ENCODE peak calls at places on chromosomes 3 and 15, in six cellular contexts. One of them, this sample, is unnamed.
A peak's percentile ranks its signal among the peaks of the same experiment; 100 is the strongest.

GRCh38 chr3:164620423-164620822 is 457.9 kb downstream of the SI start:
- DNase-seq in IMR-90: no peak
- DNase-seq in naive thymus-derived CD4-positive, alpha-beta T cell: no peak
- DNase-seq in adrenal gland: no peak
- DNase-seq in NB4: no peak
- DNase-seq in A549: no peak
- DNase-seq in this sample: no peak

GRCh38 chr3:146421814-146422748 is 47.3 kb downstream of the PLSCR2 start:
- DNase-seq in IMR-90: peak; percentile 82
- DNase-seq in naive thymus-derived CD4-positive, alpha-beta T cell: no peak
- DNase-seq in adrenal gland: no peak
- DNase-seq in NB4: no peak
- DNase-seq in A549: peak; percentile 68
- DNase-seq in this sample: no peak

GRCh38 chr3:28575100-28575747 is 226.6 kb upstream of the AZI2 start:
- DNase-seq in IMR-90: no peak
- DNase-seq in naive thymus-derived CD4-positive, alpha-beta T cell: no peak
- DNase-seq in adrenal gland: no peak
- DNase-seq in NB4: no peak
- DNase-seq in A549: no peak
- DNase-seq in this sample: no peak

GRCh38 chr3:151146071-151146730 is 56.8 kb downstream of the GPR171 start:
- DNase-seq in IMR-90: peak; percentile 69
- DNase-seq in naive thymus-derived CD4-positive, alpha-beta T cell: peak; percentile 25
- DNase-seq in adrenal gland: peak; percentile 79
- DNase-seq in NB4: peak; percentile 89
- DNase-seq in A549: peak; percentile 79
- DNase-seq in this sample: peak; percentile 66

GRCh38 chr3:30350011-30350410 is 256.4 kb upstream of the TGFBR2 start:
- DNase-seq in IMR-90: no peak
- DNase-seq in naive thymus-derived CD4-positive, alpha-beta T cell: no peak
- DNase-seq in adrenal gland: no peak
- DNase-seq in NB4: no peak
- DNase-seq in A549: no peak
- DNase-seq in this sample: no peak

GRCh38 chr15:56839641-56840040 is 78.8 kb upstream of the TCF12 start:
- DNase-seq in IMR-90: no peak
- DNase-seq in naive thymus-derived CD4-positive, alpha-beta T cell: no peak
- DNase-seq in adrenal gland: no peak
- DNase-seq in NB4: no peak
- DNase-seq in A549: no peak
- DNase-seq in this sample: no peak

GRCh38 chr3:77345009-77345408 is 305.1 kb downstream of the ROBO2 start:
- DNase-seq in IMR-90: no peak
- DNase-seq in naive thymus-derived CD4-positive, alpha-beta T cell: no peak
- DNase-seq in adrenal gland: no peak
- DNase-seq in NB4: no peak
- DNase-seq in A549: no peak
- DNase-seq in this sample: no peak

GRCh38 chr3:45104715-45105711 is 41.2 kb downstream of the CDCP1 start:
- DNase-seq in IMR-90: peak; percentile 86
- DNase-seq in naive thymus-derived CD4-positive, alpha-beta T cell: no peak
- DNase-seq in adrenal gland: no peak
- DNase-seq in NB4: peak; percentile 69
- DNase-seq in A549: no peak
- DNase-seq in this sample: no peak

GRCh38 chr3:143755978-143756377 is 92.3 kb downstream of the SLC9A9 start:
- DNase-seq in IMR-90: no peak
- DNase-seq in naive thymus-derived CD4-positive, alpha-beta T cell: no peak
- DNase-seq in adrenal gland: no peak
- DNase-seq in NB4: no peak
- DNase-seq in A549: no peak
- DNase-seq in this sample: no peak

GRCh38 chr15:83346342-83346741 is 61.9 kb upstream of the BNC1 start:
- DNase-seq in IMR-90: no peak
- DNase-seq in naive thymus-derived CD4-positive, alpha-beta T cell: no peak
- DNase-seq in adrenal gland: no peak
- DNase-seq in NB4: no peak
- DNase-seq in A549: no peak
- DNase-seq in this sample: no peak

GRCh38 chr3:113844622-113845222 is 6.1 kb downstream of the GRAMD1C start:
- DNase-seq in IMR-90: peak; percentile 40
- DNase-seq in naive thymus-derived CD4-positive, alpha-beta T cell: no peak
- DNase-seq in adrenal gland: no peak
- DNase-seq in NB4: peak; percentile 46
- DNase-seq in A549: peak; percentile 47
- DNase-seq in this sample: no peak

GRCh38 chr3:138470687-138471086 is 36.3 kb downstream of the ESYT3 start:
- DNase-seq in IMR-90: no peak
- DNase-seq in naive thymus-derived CD4-positive, alpha-beta T cell: no peak
- DNase-seq in adrenal gland: no peak
- DNase-seq in NB4: no peak
- DNase-seq in A549: no peak
- DNase-seq in this sample: no peak

GRCh38 chr15:72948662-72949061 is 103.6 kb upstream of the NEO1 start:
- DNase-seq in IMR-90: no peak
- DNase-seq in naive thymus-derived CD4-positive, alpha-beta T cell: no peak
- DNase-seq in adrenal gland: no peak
- DNase-seq in NB4: no peak
- DNase-seq in A549: no peak
- DNase-seq in this sample: no peak

GRCh38 chr3:62566022-62566557 is 192.7 kb upstream of the FEZF2 start:
- DNase-seq in IMR-90: no peak
- DNase-seq in naive thymus-derived CD4-positive, alpha-beta T cell: no peak
- DNase-seq in adrenal gland: no peak
- DNase-seq in NB4: no peak
- DNase-seq in A549: no peak
- DNase-seq in this sample: no peak

GRCh38 chr3:67979342-67979741 is 324.9 kb upstream of the SUCLG2 start:
- DNase-seq in IMR-90: no peak
- DNase-seq in naive thymus-derived CD4-positive, alpha-beta T cell: no peak
- DNase-seq in adrenal gland: no peak
- DNase-seq in NB4: no peak
- DNase-seq in A549: no peak
- DNase-seq in this sample: no peak

GRCh38 chr3:119690043-119690656 is 12.7 kb upstream of the CFAP91 start:
- DNase-seq in IMR-90: peak; percentile 49
- DNase-seq in naive thymus-derived CD4-positive, alpha-beta T cell: no peak
- DNase-seq in adrenal gland: no peak
- DNase-seq in NB4: peak; percentile 12
- DNase-seq in A549: peak; percentile 24
- DNase-seq in this sample: no peak

DNA sequence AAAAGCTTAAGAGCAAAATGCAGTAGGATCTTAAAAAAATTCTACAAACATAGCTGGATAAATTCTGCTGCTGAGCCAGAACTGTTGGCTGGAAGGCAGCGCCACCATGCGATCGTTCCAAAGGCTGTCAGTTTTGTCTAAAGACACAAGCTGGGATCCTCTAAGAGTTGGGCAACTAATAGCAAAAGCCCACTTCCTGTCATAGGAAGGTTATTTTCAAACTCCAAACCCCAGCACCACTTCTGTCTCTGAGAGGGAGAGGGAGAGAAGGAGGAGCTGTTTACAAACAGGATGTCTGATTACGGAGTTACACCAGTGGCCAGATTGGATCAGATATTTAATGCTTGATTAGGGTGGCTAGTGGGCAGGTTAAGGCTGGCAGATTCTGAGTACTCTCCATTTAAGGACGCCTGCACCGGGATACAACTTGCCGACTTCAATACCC is 44.0 kb downstream of the EIF4E3 start:
- DNase-seq in IMR-90: peak; percentile 83
- DNase-seq in naive thymus-derived CD4-positive, alpha-beta T cell: no peak
- DNase-seq in adrenal gland: peak; percentile 48
- DNase-seq in NB4: peak; percentile 94
- DNase-seq in A549: peak; percentile 44
- DNase-seq in this sample: peak; percentile 74
- H3K4me3 ChIP-seq in IMR-90: no peak overlapping the region
- H3K4me3 ChIP-seq in naive thymus-derived CD4-positive, alpha-beta T cell: no peak overlapping the region
- H3K4me3 ChIP-seq in adrenal gland: no peak overlapping the region
- H3K4me3 ChIP-seq in NB4: peak overlapping the region; percentile 61
- H3K4me3 ChIP-seq in A549: no peak overlapping the region
- H3K4me3 ChIP-seq in this sample: no peak overlapping the region

DNA sequence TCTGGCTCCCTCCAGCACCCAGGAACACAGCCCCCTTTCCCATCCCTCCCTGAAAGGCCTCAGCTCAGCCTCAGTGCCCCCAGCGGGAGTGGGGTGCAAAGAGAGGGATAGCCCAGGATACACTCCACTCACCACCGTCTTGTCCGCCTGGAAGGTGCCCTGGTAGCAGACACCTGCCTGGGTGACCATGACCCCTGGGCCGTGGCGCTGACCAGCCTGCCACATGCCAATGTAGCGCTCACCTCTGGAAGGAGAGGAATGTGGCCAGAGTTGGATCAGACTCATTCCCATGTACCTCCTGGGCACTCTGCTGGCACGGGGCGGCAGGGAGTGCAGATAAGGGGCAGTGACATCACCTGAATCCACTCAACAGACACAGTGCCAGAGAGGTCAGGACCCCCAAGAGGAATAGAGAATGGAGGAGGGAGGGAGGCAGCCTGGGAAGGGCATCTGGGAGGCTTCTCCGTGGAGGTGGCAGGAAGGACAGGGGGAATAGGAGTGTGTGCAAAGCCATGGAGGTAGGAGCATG is 13.1 kb downstream of the ALS2CL start:
- DNase-seq in IMR-90: no peak
- DNase-seq in naive thymus-derived CD4-positive, alpha-beta T cell: no peak
- DNase-seq in adrenal gland: no peak
- DNase-seq in NB4: no peak
- DNase-seq in A549: no peak
- DNase-seq in this sample: no peak
- H3K4me3 ChIP-seq in IMR-90: no peak overlapping the region
- H3K4me3 ChIP-seq in naive thymus-derived CD4-positive, alpha-beta T cell: no peak overlapping the region
- H3K4me3 ChIP-seq in adrenal gland: no peak overlapping the region
- H3K4me3 ChIP-seq in NB4: no peak overlapping the region
- H3K4me3 ChIP-seq in A549: no peak overlapping the region
- H3K4me3 ChIP-seq in this sample: no peak overlapping the region

GRCh38 chr15:45134682-45135604 is 5.1 kb downstream of the DUOX1 start:
- DNase-seq in IMR-90: no peak
- DNase-seq in naive thymus-derived CD4-positive, alpha-beta T cell: no peak
- DNase-seq in adrenal gland: peak; percentile 54
- DNase-seq in NB4: no peak
- DNase-seq in A549: no peak
- DNase-seq in this sample: no peak
- H3K4me3 ChIP-seq in IMR-90: no peak overlapping the region
- H3K4me3 ChIP-seq in naive thymus-derived CD4-positive, alpha-beta T cell: no peak overlapping the region
- H3K4me3 ChIP-seq in adrenal gland: no peak overlapping the region
- H3K4me3 ChIP-seq in NB4: no peak overlapping the region
- H3K4me3 ChIP-seq in A549: no peak overlapping the region
- H3K4me3 ChIP-seq in this sample: peak overlapping the region; percentile 3

GRCh38 chr15:25863067-25863967 is at the start of gene ATP10A:
- DNase-seq in IMR-90: peak; percentile 71
- DNase-seq in naive thymus-derived CD4-positive, alpha-beta T cell: peak; percentile 26
- DNase-seq in adrenal gland: no peak
- DNase-seq in NB4: no peak
- DNase-seq in A549: peak; percentile 29
- DNase-seq in this sample: peak; percentile 38
- H3K4me3 ChIP-seq in IMR-90: peak within 1 kb of the TSS; percentile 84
- H3K4me3 ChIP-seq in naive thymus-derived CD4-positive, alpha-beta T cell: peak within 1 kb of the TSS; percentile 88
- H3K4me3 ChIP-seq in adrenal gland: peak within 1 kb of the TSS; percentile 51
- H3K4me3 ChIP-seq in NB4: no peak within 1 kb of the TSS
- H3K4me3 ChIP-seq in A549: peak within 1 kb of the TSS; percentile 70
- H3K4me3 ChIP-seq in this sample: peak within 1 kb of the TSS; percentile 42

This sample was measured in ovary.